ENCODE peak calls at places on chromosome 3, in ten cellular contexts. I, C, A, R, W, L, M, J, E and Q are unnamed samples.

GRCh38 chr3:46087871-46088270 is 60.6 kb upstream of the XCR1 start:
- DNase-seq in W (no peak), J (no peak), A (no peak), L (no peak), E (no peak), C (no peak), I (peak), R (no peak), M (no peak), Q (no peak)

GRCh38 chr3:148971819-148972218 is 19.5 kb upstream of the GYG1 start:
- DNase-seq in J (no peak), M (no peak), L (no peak), W (no peak), R (no peak), I (peak), C (no peak), A (no peak), E (no peak), Q (no peak)

GRCh38 chr3:151226088-151226563 is 23.1 kb upstream of the GPR171 start:
- DNase-seq in W (peak), L (no peak), C (no peak), I (peak), R (no peak), E (no peak), A (no peak), M (no peak), J (peak), Q (no peak)

GRCh38 chr3:123757281-123757940 is 126.7 kb downstream of the MYLK start:
- DNase-seq in R (no peak), E (no peak), C (no peak), A (no peak), W (no peak), J (no peak), M (no peak), I (peak), L (no peak), Q (no peak)

GRCh38 chr3:124698030-124698770 is 32.1 kb upstream of the UMPS start:
- DNase-seq in J (no peak), W (no peak), E (no peak), R (no peak), M (no peak), A (no peak), L (no peak), C (no peak), I (no peak), Q (no peak)

GRCh38 chr3:133271491-133271890 is 128.4 kb upstream of the BFSP2 start:
- DNase-seq in C (no peak), W (no peak), E (no peak), M (no peak), A (no peak), R (no peak), I (no peak), L (no peak), J (no peak), Q (no peak)

GRCh38 chr3:171393032-171393744 is 67.0 kb downstream of the TNIK start:
- DNase-seq in I (peak), R (no peak), M (no peak), A (no peak), E (peak), L (no peak), C (no peak), J (no peak), W (no peak), Q (no peak)

GRCh38 chr3:125194061-125194848 is 18.3 kb downstream of the SLC12A8 start:
- DNase-seq in J (no peak), R (no peak), A (no peak), L (no peak), I (no peak), M (no peak), W (no peak), E (no peak), C (no peak), Q (no peak)

GRCh38 chr3:179247289-179248020 is 3.5 kb downstream of the KCNMB3 start:
- DNase-seq in W (no peak), J (no peak), A (no peak), I (peak), E (no peak), M (no peak), L (no peak), R (no peak), C (no peak), Q (no peak)

GRCh38 chr3:106381265-106381942 is 512.6 kb upstream of the CBLB start:
- DNase-seq in C (no peak), J (no peak), W (no peak), R (no peak), M (no peak), E (no peak), L (no peak), I (no peak), A (no peak), Q (no peak)

GRCh38 chr3:182300266-182300665 is 493.0 kb upstream of the ATP11B start:
- DNase-seq in R (no peak), L (no peak), E (no peak), A (no peak), W (no peak), J (no peak), C (no peak), I (no peak), M (no peak), Q (no peak)

GRCh38 chr3:127193341-127193740 is 410 bp downstream of the PRR23E start:
- DNase-seq in M (no peak), R (no peak), C (no peak), L (no peak), A (no peak), W (no peak), J (no peak), I (no peak), E (no peak), Q (no peak)

GRCh38 chr3:82940124-82940523 is 1178.7 kb upstream of the GBE1 start:
- DNase-seq in L (no peak), W (no peak), A (no peak), E (no peak), J (no peak), C (no peak), R (no peak), M (no peak), I (no peak), Q (no peak)

GRCh38 chr3:194095464-194095863 is 40.5 kb upstream of the HES1 start:
- DNase-seq in M (no peak), R (no peak), C (no peak), L (no peak), E (no peak), J (no peak), I (peak), W (no peak), A (no peak), Q (peak)

GRCh38 chr3:81105761-81106160 is 655.7 kb downstream of the GBE1 start:
- DNase-seq in J (no peak), A (no peak), M (no peak), E (no peak), I (no peak), C (no peak), R (no peak), L (no peak), W (peak), Q (no peak)

GRCh38 chr3:72657666-72658065 is 190.6 kb downstream of the SHQ1 start:
- DNase-seq in W (no peak), J (no peak), E (no peak), M (no peak), A (no peak), L (no peak), C (peak), I (no peak), R (peak), Q (peak)

GRCh38 chr3:114447950-114448479 is 154.2 kb downstream of the TIGIT start:
- DNase-seq in R (no peak), E (no peak), J (no peak), M (no peak), C (no peak), I (no peak), L (no peak), A (no peak), W (no peak), Q (no peak)

GRCh38 chr3:156273068-156273709 is 152.8 kb downstream of the KCNAB1 start:
- DNase-seq in A (no peak), M (no peak), I (no peak), W (no peak), J (no peak), C (no peak), R (no peak), L (no peak), E (no peak), Q (no peak)

GRCh38 chr3:12929801-12930200 is 88.4 kb upstream of the RPL32 start:
- DNase-seq in I (no peak), R (no peak), A (no peak), M (no peak), L (no peak), C (no peak), W (no peak), J (no peak), E (no peak), Q (no peak)

GRCh38 chr3:193794002-193794835 is 201.2 kb downstream of the OPA1 start:
- DNase-seq in E (no peak), W (no peak), A (no peak), C (no peak), M (no peak), J (no peak), L (no peak), R (no peak), I (peak), Q (no peak)

GRCh38 chr3:25889132-25889917 is 99.4 kb downstream of the OXSM start:
- DNase-seq in C (no peak), L (no peak), M (no peak), E (no peak), A (no peak), I (no peak), J (no peak), R (no peak), W (no peak), Q (no peak)

GRCh38 chr3:189139631-189140030 is 32.1 kb upstream of the TPRG1 start:
- DNase-seq in L (no peak), M (no peak), E (no peak), C (no peak), I (no peak), A (no peak), W (no peak), R (no peak), J (no peak), Q (no peak)

GRCh38 chr3:88013592-88013991 is 45.2 kb downstream of the CGGBP1 start:
- DNase-seq in R (no peak), I (no peak), J (no peak), C (no peak), E (no peak), L (no peak), A (no peak), W (no peak), M (no peak), Q (no peak)

GRCh38 chr3:117355566-117355965 is 646.0 kb downstream of the TUSC7 start:
- DNase-seq in A (no peak), W (no peak), I (peak), J (no peak), M (no peak), E (peak), R (no peak), L (peak), C (no peak), Q (no peak)

GRCh38 chr3:49058011-49058410 is 28.8 kb upstream of the IMPDH2 start:
- DNase-seq in A (no peak), C (no peak), I (no peak), E (no peak), J (no peak), W (no peak), L (no peak), M (no peak), R (no peak), Q (no peak)

GRCh38 chr3:30779686-30780287 is 114.7 kb downstream of the GADL1 start:
- DNase-seq in A (no peak), J (peak), L (peak), I (peak), C (no peak), M (no peak), E (peak), W (no peak), R (no peak), Q (no peak)

GRCh38 chr3:174498638-174499037 is 360.5 kb upstream of the NAALADL2 start:
- DNase-seq in I (peak), M (no peak), C (no peak), W (no peak), J (peak), R (no peak), L (no peak), E (no peak), A (no peak), Q (no peak)